ENCODE peak calls at places on chromosomes 13 and 19, in four cellular contexts. M, E, C and D are unnamed samples.

GRCh38 chr13:36088001-36088400 is 43.2 kb downstream of the DCLK1 start:
- DNase-seq in M (no peak), E (no peak), C (no peak), D (peak)

GRCh38 chr19:33524024-33524664 is 2.6 kb upstream of the PEPD start:
- DNase-seq in M (no peak), E (no peak), C (no peak), D (no peak)

GRCh38 chr19:33114302-33114701 is 17.6 kb upstream of the WDR88 start:
- DNase-seq in M (no peak), E (no peak), C (no peak), D (no peak)

GRCh38 chr13:73938375-73939070 is 195.7 kb downstream of the KLF12 start:
- DNase-seq in M (no peak), E (no peak), C (no peak), D (peak)

GRCh38 chr19:58409010-58409790 is 751 bp downstream of the ZNF584 start:
- DNase-seq in M (no peak), E (peak), C (no peak), D (no peak)

GRCh38 chr19:31109626-31110025 is 239.6 kb downstream of the TSHZ3 start:
- DNase-seq in M (no peak), E (no peak), C (no peak), D (no peak)

GRCh38 chr19:41288898-41289505 is 21.0 kb upstream of the CCDC97 start:
- DNase-seq in M (no peak), E (no peak), C (no peak), D (no peak)

GRCh38 chr19:7862413-7862951 is 11.7 kb downstream of the PRR36 start:
- DNase-seq in M (peak), E (peak), C (no peak), D (peak)

GRCh38 chr13:21548577-21548976 is 55.4 kb downstream of the MICU2 start:
- DNase-seq in M (no peak), E (no peak), C (no peak), D (peak)

GRCh38 chr13:98050041-98050466 is 92.8 kb upstream of the FARP1 start:
- DNase-seq in M (no peak), E (no peak), C (no peak), D (no peak)

GRCh38 chr13:42847891-42848663 is 66.7 kb downstream of the FAM216B start:
- DNase-seq in M (no peak), E (no peak), C (no peak), D (no peak)

GRCh38 chr13:36261011-36261410 is 36.6 kb downstream of the CCDC169 start:
- DNase-seq in M (no peak), E (no peak), C (no peak), D (no peak)

GRCh38 chr19:27971071-27971470 is 1241.9 kb downstream of the UQCRFS1 start:
- DNase-seq in M (no peak), E (no peak), C (no peak), D (peak)

GRCh38 chr13:70203661-70204229 is 95.5 kb upstream of the KLHL1 start:
- DNase-seq in M (no peak), E (no peak), C (no peak), D (no peak)

GRCh38 chr19:23439623-23440022 is 44.4 kb upstream of the ZNF91 start:
- DNase-seq in M (no peak), E (no peak), C (no peak), D (no peak)

GRCh38 chr19:1856698-1857603 is 6.4 kb downstream of the KLF16 start:
- DNase-seq in M (no peak), E (peak), C (peak), D (peak)

GRCh38 chr13:45995245-45995644 is 57.3 kb downstream of the ZC3H13 start:
- DNase-seq in M (no peak), E (no peak), C (no peak), D (no peak)

GRCh38 chr13:27341616-27342015 is 71.0 kb downstream of the RASL11A start:
- DNase-seq in M (no peak), E (no peak), C (no peak), D (no peak)

GRCh38 chr13:36030670-36031331 is 100.4 kb downstream of the DCLK1 start:
- DNase-seq in M (no peak), E (no peak), C (no peak), D (no peak)

GRCh38 chr19:10291554-10292205 is 1.9 kb downstream of the ICAM5 start:
- DNase-seq in M (no peak), E (no peak), C (no peak), D (no peak)

DNA sequence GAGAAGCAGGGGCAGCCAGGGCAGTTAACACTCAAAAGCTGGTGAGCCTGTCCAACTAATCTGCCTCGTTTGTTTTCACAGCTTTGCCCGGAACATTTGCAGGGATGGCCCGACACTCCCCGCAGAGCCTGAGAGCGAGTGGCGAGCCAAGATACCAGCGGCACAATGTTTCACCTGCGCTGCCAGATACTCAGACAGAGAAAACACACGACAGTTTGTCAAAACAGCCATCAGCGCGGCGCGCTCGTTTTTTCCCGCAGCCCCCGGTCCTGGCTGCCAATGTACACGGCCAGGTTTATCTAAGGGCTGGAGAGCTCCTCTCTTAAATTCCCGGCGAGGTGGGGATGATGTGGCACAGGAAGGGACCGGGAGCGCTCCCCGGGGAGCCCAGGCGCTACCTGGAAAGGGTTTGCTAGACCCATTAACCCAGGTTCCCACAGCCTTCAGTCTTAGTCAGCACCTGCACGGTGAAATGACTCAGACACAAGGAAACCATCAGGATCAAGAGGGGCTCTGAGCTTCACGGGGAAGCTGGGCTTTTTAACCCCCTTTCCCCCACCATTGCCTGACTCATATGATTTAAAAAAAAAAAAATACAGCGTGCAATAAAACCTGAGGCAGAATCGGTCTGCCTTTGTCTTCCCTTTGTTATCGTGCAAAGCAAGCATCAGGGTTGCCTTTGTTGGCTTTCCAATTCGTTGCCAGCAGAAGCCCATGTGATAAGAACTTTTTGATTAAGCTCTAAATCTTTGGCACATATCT is 186.2 kb downstream of the EFNB2 start:
- DNase-seq in M (no peak), E (no peak), C (no peak), D (no peak)
- H3K4me3 ChIP-seq in M (no peak), E (no peak), C (peak), D (no peak)

GRCh38 chr19:35741216-35741541 is 1.1 kb downstream of the IGFLR1 start:
- DNase-seq in M (peak), E (no peak), C (no peak), D (no peak)
- H3K4me3 ChIP-seq in M (peak), E (peak), C (peak), D (peak)

GRCh38 chr19:6674868-6675305 is 4.9 kb upstream of the TNFSF14 start:
- DNase-seq in M (peak), E (peak), C (no peak), D (no peak)
- H3K4me3 ChIP-seq in M (peak), E (peak), C (no peak), D (no peak)

DNA sequence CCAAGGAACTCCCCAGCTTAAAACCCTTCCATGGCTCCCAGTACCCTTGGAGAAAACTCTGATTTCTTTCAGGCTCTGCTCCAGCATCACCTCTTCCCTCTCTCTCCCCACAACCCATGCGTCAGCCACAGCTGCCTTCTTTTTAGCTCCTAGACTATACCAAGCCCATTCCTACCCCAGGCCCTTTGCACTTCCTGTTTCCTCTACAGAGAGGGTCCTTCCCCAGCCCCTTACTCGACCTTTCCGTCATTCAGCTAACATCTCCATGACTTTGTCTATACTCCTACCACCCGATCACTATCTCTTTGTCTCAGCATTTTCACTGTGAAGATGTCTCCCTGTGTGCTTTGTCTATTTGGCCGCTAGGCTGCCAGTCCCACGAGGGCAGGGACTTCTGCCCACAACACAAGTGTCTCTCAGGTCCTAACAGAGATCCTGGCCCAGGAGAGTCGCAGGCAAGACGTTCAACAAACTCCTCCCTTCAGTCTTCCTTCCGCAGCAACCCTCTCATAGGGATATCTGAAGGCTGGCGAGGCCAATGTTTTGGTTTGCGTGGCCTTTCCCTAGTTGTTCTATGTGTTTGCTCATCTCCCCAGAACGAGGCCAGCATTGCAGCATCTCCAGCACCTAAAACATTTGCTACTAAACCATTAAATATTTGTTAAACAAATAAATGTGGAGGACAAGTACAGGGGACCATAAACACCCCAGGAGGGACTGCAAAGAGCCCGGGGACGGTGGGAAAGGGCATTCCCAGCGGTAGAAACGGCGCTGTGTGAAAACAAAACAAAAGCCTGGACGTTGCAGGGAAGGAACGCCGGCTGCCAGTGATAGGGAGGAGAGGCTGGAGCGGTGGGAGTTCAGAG is 816 bp downstream of the CCNP start:
- DNase-seq in M (no peak), E (peak), C (no peak), D (no peak)
- H3K4me3 ChIP-seq in M (no peak), E (no peak), C (peak), D (no peak)

GRCh38 chr13:59962343-59962742 is 201.4 kb downstream of the DIAPH3 start:
- DNase-seq in M (no peak), E (no peak), C (no peak), D (no peak)
- H3K4me3 ChIP-seq in M (no peak), E (no peak), C (no peak), D (no peak)

GRCh38 chr19:4228765-4229178 is 551 bp upstream of the EBI3 start:
- DNase-seq in M (no peak), E (no peak), C (no peak), D (no peak)
- H3K4me3 ChIP-seq in M (no peak), E (peak), C (peak), D (no peak)

GRCh38 chr19:39031368-39032163 is 783 bp downstream of the FBXO27 start:
- DNase-seq in M (peak), E (peak), C (peak), D (peak)
- H3K4me3 ChIP-seq in M (peak), E (peak), C (peak), D (peak)

GRCh38 chr19:18085702-18086457 is 854 bp downstream of the IL12RB1 start:
- DNase-seq in M (no peak), E (no peak), C (no peak), D (no peak)
- H3K4me3 ChIP-seq in M (peak), E (peak), C (no peak), D (no peak)

DNA sequence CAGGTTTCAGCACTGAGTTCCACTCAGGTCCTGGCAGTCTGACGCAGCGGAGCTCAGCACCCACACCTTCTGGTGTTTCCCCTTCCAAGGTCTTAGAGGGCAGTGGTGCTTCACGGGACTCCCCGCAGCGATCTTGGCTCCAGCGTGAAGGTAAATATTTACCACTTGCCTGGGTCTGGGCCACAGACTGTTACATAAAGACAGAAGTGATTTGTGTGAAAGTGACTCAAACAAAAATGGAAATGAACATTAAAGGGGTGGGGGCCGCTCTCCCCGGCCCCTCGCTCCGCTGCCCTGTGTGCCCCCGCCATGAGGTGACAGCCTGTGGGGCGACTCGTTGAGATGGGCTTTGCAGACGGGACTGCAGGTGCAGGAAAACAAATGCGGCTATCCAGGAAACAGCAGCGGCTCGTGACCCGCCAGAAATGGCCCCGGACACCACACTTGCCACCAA is 55.0 kb downstream of the GGACT start:
- DNase-seq in M (no peak), E (no peak), C (no peak), D (no peak)
- H3K4me3 ChIP-seq in M (no peak), E (no peak), C (no peak), D (no peak)